ENCODE peak calls at places on chromosomes 7 and 10, in seven cellular contexts. One of them, this sample, is unnamed.

GRCh38 chr7:116554436-116554835 is 29.6 kb downstream of the CAV1 start:
- DNase-seq in GM23338: no peak
- DNase-seq in GM13977: no peak
- DNase-seq in CD4-positive, alpha-beta T cell: no peak
- DNase-seq in endodermal cell: no peak
- DNase-seq in Panc1: no peak
- DNase-seq in upper lobe of right lung: no peak
- DNase-seq in this sample: no peak

GRCh38 chr7:142866361-142867096 is 11.7 kb downstream of the EPHB6 start:
- DNase-seq in GM23338: peak; percentile 85
- DNase-seq in GM13977: no peak
- DNase-seq in CD4-positive, alpha-beta T cell: no peak
- DNase-seq in endodermal cell: peak; percentile 92
- DNase-seq in Panc1: no peak
- DNase-seq in upper lobe of right lung: no peak
- DNase-seq in this sample: peak; percentile 36

GRCh38 chr10:30781571-30782542 is 152.3 kb upstream of the LYZL2 start:
- DNase-seq in GM23338: peak; percentile 42
- DNase-seq in GM13977: no peak
- DNase-seq in CD4-positive, alpha-beta T cell: no peak
- DNase-seq in endodermal cell: peak; percentile 50
- DNase-seq in Panc1: no peak
- DNase-seq in upper lobe of right lung: no peak
- DNase-seq in this sample: no peak

GRCh38 chr10:24849051-24849450 is 103.4 kb downstream of the PRTFDC1 start:
- DNase-seq in GM23338: no peak
- DNase-seq in GM13977: no peak
- DNase-seq in CD4-positive, alpha-beta T cell: no peak
- DNase-seq in endodermal cell: no peak
- DNase-seq in Panc1: no peak
- DNase-seq in upper lobe of right lung: no peak
- DNase-seq in this sample: no peak

GRCh38 chr10:130026670-130027456 is 62.8 kb upstream of the EBF3 start:
- DNase-seq in GM23338: no peak
- DNase-seq in GM13977: no peak
- DNase-seq in CD4-positive, alpha-beta T cell: no peak
- DNase-seq in endodermal cell: no peak
- DNase-seq in Panc1: no peak
- DNase-seq in upper lobe of right lung: peak; percentile 61
- DNase-seq in this sample: no peak

GRCh38 chr7:98276241-98276761 is 5.2 kb upstream of the BRI3 start:
- DNase-seq in GM23338: no peak
- DNase-seq in GM13977: no peak
- DNase-seq in CD4-positive, alpha-beta T cell: no peak
- DNase-seq in endodermal cell: no peak
- DNase-seq in Panc1: no peak
- DNase-seq in upper lobe of right lung: no peak
- DNase-seq in this sample: peak; percentile 69

GRCh38 chr10:31650010-31650409 is 278.6 kb downstream of the ARHGAP12 start:
- DNase-seq in GM23338: no peak
- DNase-seq in GM13977: no peak
- DNase-seq in CD4-positive, alpha-beta T cell: no peak
- DNase-seq in endodermal cell: no peak
- DNase-seq in Panc1: no peak
- DNase-seq in upper lobe of right lung: no peak
- DNase-seq in this sample: peak; percentile 20

GRCh38 chr10:25083546-25084111 is 67.2 kb downstream of the THNSL1 start:
- DNase-seq in GM23338: no peak
- DNase-seq in GM13977: no peak
- DNase-seq in CD4-positive, alpha-beta T cell: no peak
- DNase-seq in endodermal cell: no peak
- DNase-seq in Panc1: no peak
- DNase-seq in upper lobe of right lung: no peak
- DNase-seq in this sample: no peak

GRCh38 chr7:158019726-158020705 is 567.6 kb downstream of the PTPRN2 start:
- DNase-seq in GM23338: no peak
- DNase-seq in GM13977: no peak
- DNase-seq in CD4-positive, alpha-beta T cell: no peak
- DNase-seq in endodermal cell: peak; percentile 24
- DNase-seq in Panc1: no peak
- DNase-seq in upper lobe of right lung: peak; percentile 47
- DNase-seq in this sample: no peak

GRCh38 chr10:121240556-121240955 is 357.7 kb downstream of the FGFR2 start:
- DNase-seq in GM23338: no peak
- DNase-seq in GM13977: no peak
- DNase-seq in CD4-positive, alpha-beta T cell: no peak
- DNase-seq in endodermal cell: no peak
- DNase-seq in Panc1: no peak
- DNase-seq in upper lobe of right lung: no peak
- DNase-seq in this sample: no peak

GRCh38 chr10:77309103-77310013 is 328.2 kb downstream of the KCNMA1 start:
- DNase-seq in GM23338: no peak
- DNase-seq in GM13977: no peak
- DNase-seq in CD4-positive, alpha-beta T cell: no peak
- DNase-seq in endodermal cell: no peak
- DNase-seq in Panc1: no peak
- DNase-seq in upper lobe of right lung: no peak
- DNase-seq in this sample: no peak

GRCh38 chr10:106467506-106467905 is 697.0 kb downstream of the SORCS1 start:
- DNase-seq in GM23338: peak; percentile 44
- DNase-seq in GM13977: no peak
- DNase-seq in CD4-positive, alpha-beta T cell: no peak
- DNase-seq in endodermal cell: peak; percentile 89
- DNase-seq in Panc1: no peak
- DNase-seq in upper lobe of right lung: no peak
- DNase-seq in this sample: no peak

GRCh38 chr10:72822342-72822986 is 71.1 kb upstream of the OIT3 start:
- DNase-seq in GM23338: no peak
- DNase-seq in GM13977: no peak
- DNase-seq in CD4-positive, alpha-beta T cell: no peak
- DNase-seq in endodermal cell: no peak
- DNase-seq in Panc1: no peak
- DNase-seq in upper lobe of right lung: no peak
- DNase-seq in this sample: no peak

GRCh38 chr7:40570218-40570617 is 435.4 kb downstream of the SUGCT start:
- DNase-seq in GM23338: peak; percentile 57
- DNase-seq in GM13977: no peak
- DNase-seq in CD4-positive, alpha-beta T cell: no peak
- DNase-seq in endodermal cell: peak; percentile 87
- DNase-seq in Panc1: no peak
- DNase-seq in upper lobe of right lung: no peak
- DNase-seq in this sample: no peak

GRCh38 chr10:12819071-12819470 is 182.4 kb downstream of the CCDC3 start:
- DNase-seq in GM23338: no peak
- DNase-seq in GM13977: no peak
- DNase-seq in CD4-positive, alpha-beta T cell: no peak
- DNase-seq in endodermal cell: peak; percentile 69
- DNase-seq in Panc1: no peak
- DNase-seq in upper lobe of right lung: no peak
- DNase-seq in this sample: no peak

GRCh38 chr10:15558136-15558535 is 161.6 kb downstream of the ITGA8 start:
- DNase-seq in GM23338: no peak
- DNase-seq in GM13977: no peak
- DNase-seq in CD4-positive, alpha-beta T cell: no peak
- DNase-seq in endodermal cell: no peak
- DNase-seq in Panc1: no peak
- DNase-seq in upper lobe of right lung: no peak
- DNase-seq in this sample: no peak

GRCh38 chr10:18214692-18215563 is 74.7 kb downstream of the CACNB2 start:
- DNase-seq in GM23338: peak; percentile 70
- DNase-seq in GM13977: peak; percentile 40
- DNase-seq in CD4-positive, alpha-beta T cell: no peak
- DNase-seq in endodermal cell: peak; percentile 84
- DNase-seq in Panc1: peak; percentile 24
- DNase-seq in upper lobe of right lung: no peak
- DNase-seq in this sample: peak; percentile 45

GRCh38 chr10:98664329-98665042 is 217.8 kb upstream of the HPS1 start:
- DNase-seq in GM23338: peak; percentile 84
- DNase-seq in GM13977: peak; percentile 43
- DNase-seq in CD4-positive, alpha-beta T cell: no peak
- DNase-seq in endodermal cell: peak; percentile 79
- DNase-seq in Panc1: peak; percentile 15
- DNase-seq in upper lobe of right lung: no peak
- DNase-seq in this sample: no peak

GRCh38 chr10:28254290-28254985 is 48.4 kb downstream of the MPP7 start:
- DNase-seq in GM23338: no peak
- DNase-seq in GM13977: no peak
- DNase-seq in CD4-positive, alpha-beta T cell: no peak
- DNase-seq in endodermal cell: no peak
- DNase-seq in Panc1: no peak
- DNase-seq in upper lobe of right lung: no peak
- DNase-seq in this sample: no peak

GRCh38 chr10:107144490-107144889 is 20.0 kb downstream of the SORCS1 start:
- DNase-seq in GM23338: peak; percentile 66
- DNase-seq in GM13977: no peak
- DNase-seq in CD4-positive, alpha-beta T cell: no peak
- DNase-seq in endodermal cell: peak; percentile 77
- DNase-seq in Panc1: no peak
- DNase-seq in upper lobe of right lung: no peak
- DNase-seq in this sample: no peak

GRCh38 chr7:149562602-149563001 is 65.0 kb upstream of the ZNF746 start:
- DNase-seq in GM23338: no peak
- DNase-seq in GM13977: no peak
- DNase-seq in CD4-positive, alpha-beta T cell: no peak
- DNase-seq in endodermal cell: no peak
- DNase-seq in Panc1: no peak
- DNase-seq in upper lobe of right lung: no peak
- DNase-seq in this sample: no peak

DNA sequence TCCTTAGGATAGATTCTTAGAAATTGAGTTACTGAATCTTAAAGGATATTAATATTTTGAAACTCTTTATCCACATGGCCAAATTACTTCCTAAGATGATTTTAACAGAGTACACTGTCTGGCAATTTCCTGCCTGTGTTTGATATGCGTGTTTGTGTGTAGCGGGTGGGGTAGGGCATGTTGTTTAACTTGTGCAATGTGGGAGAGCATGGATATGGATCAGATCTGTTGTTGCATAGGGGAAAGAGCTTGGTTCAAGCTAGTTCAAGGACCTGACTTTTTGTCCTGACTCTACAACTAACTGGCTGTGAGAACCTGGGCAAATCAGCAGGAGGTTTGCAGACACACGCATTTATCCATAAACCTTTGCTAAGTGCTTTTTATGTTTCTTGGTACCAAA is 96.4 kb upstream of the PRR15 start:
- DNase-seq in GM23338: no peak
- DNase-seq in GM13977: no peak
- DNase-seq in CD4-positive, alpha-beta T cell: no peak
- DNase-seq in endodermal cell: no peak
- DNase-seq in Panc1: no peak
- DNase-seq in upper lobe of right lung: no peak
- DNase-seq in this sample: no peak
- TF ChIP-seq CTCF in GM23338: no peak
- TF ChIP-seq CTCF in GM13977: no peak
- TF ChIP-seq CTCF in CD4-positive, alpha-beta T cell: no peak
- TF ChIP-seq CTCF in endodermal cell: no peak
- TF ChIP-seq CTCF in Panc1: no peak
- TF ChIP-seq CTCF in upper lobe of right lung: no peak
- TF ChIP-seq CTCF in this sample: no peak

DNA sequence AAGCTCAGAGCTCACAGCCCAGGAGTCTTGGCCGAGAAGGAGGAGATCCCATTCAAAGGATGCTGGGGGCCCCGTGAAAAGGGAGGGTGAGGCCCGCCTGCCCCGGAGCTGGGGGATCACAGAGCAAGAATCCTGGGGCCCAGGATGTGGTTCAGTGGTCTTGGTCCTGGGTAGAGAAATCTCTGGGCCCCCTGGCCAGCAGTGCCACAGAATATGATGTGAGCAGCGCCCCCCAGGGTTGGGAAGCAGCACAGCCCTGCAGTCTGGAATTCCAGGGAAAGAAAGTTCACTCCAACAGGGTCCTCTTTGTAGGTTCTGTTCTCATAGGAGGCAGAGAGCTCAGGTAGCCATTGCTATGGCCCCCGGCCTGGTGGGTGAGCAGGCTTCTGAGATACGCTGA is 77.6 kb upstream of the GNA12 start:
- DNase-seq in GM23338: peak; percentile 80
- DNase-seq in GM13977: no peak
- DNase-seq in CD4-positive, alpha-beta T cell: no peak
- DNase-seq in endodermal cell: peak; percentile 79
- DNase-seq in Panc1: no peak
- DNase-seq in upper lobe of right lung: no peak
- DNase-seq in this sample: no peak
- TF ChIP-seq CTCF in GM23338: peak; percentile 70
- TF ChIP-seq CTCF in GM13977: no peak
- TF ChIP-seq CTCF in CD4-positive, alpha-beta T cell: no peak
- TF ChIP-seq CTCF in endodermal cell: peak; percentile 83
- TF ChIP-seq CTCF in Panc1: no peak
- TF ChIP-seq CTCF in upper lobe of right lung: no peak
- TF ChIP-seq CTCF in this sample: peak; percentile 50

GRCh38 chr7:77800158-77800557 is 1.6 kb downstream of the PHTF2 start:
- DNase-seq in GM23338: no peak
- DNase-seq in GM13977: peak; percentile 38
- DNase-seq in CD4-positive, alpha-beta T cell: no peak
- DNase-seq in endodermal cell: no peak
- DNase-seq in Panc1: no peak
- DNase-seq in upper lobe of right lung: no peak
- DNase-seq in this sample: no peak
- TF ChIP-seq CTCF in GM23338: no peak
- TF ChIP-seq CTCF in GM13977: peak; percentile 6
- TF ChIP-seq CTCF in CD4-positive, alpha-beta T cell: no peak
- TF ChIP-seq CTCF in endodermal cell: no peak
- TF ChIP-seq CTCF in Panc1: peak; percentile 7
- TF ChIP-seq CTCF in upper lobe of right lung: no peak
- TF ChIP-seq CTCF in this sample: no peak

GRCh38 chr10:244227-244626 is 109.0 kb downstream of the ZMYND11 start:
- DNase-seq in GM23338: no peak
- DNase-seq in GM13977: no peak
- DNase-seq in CD4-positive, alpha-beta T cell: no peak
- DNase-seq in endodermal cell: no peak
- DNase-seq in Panc1: no peak
- DNase-seq in upper lobe of right lung: no peak
- DNase-seq in this sample: no peak

GRCh38 chr10:235921-236320 is 100.7 kb downstream of the ZMYND11 start:
- DNase-seq in GM23338: no peak
- DNase-seq in GM13977: no peak
- DNase-seq in CD4-positive, alpha-beta T cell: no peak
- DNase-seq in endodermal cell: no peak
- DNase-seq in Panc1: no peak
- DNase-seq in upper lobe of right lung: no peak
- DNase-seq in this sample: no peak

GRCh38 chr10:241451-241850 is 106.2 kb downstream of the ZMYND11 start:
- DNase-seq in GM23338: no peak
- DNase-seq in GM13977: no peak
- DNase-seq in CD4-positive, alpha-beta T cell: no peak
- DNase-seq in endodermal cell: no peak
- DNase-seq in Panc1: no peak
- DNase-seq in upper lobe of right lung: no peak
- DNase-seq in this sample: no peak

GRCh38 chr10:234708-235406 is 99.6 kb downstream of the ZMYND11 start:
- DNase-seq in GM23338: no peak
- DNase-seq in GM13977: no peak
- DNase-seq in CD4-positive, alpha-beta T cell: no peak
- DNase-seq in endodermal cell: no peak
- DNase-seq in Panc1: no peak
- DNase-seq in upper lobe of right lung: no peak
- DNase-seq in this sample: no peak

DNA sequence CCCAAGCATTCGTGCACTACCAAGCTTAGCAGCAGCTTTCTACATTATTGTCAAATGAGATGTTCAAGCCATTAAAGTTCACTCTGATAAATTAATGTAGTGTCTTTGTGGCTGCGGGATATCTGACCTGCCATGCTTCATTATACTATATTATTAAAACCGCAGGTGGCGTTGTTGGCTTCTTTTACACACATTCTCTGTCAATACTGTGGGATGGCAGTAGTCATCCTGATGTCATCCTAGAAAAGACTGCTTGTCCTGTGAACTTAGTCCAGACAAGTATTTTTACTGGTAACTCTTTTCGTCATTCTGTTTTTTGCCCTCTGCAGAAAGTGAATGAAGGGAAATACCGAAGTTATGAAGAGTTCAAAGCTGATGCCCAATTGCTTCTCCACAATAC is 103.9 kb downstream of the ZMYND11 start:
- DNase-seq in GM23338: no peak
- DNase-seq in GM13977: no peak
- DNase-seq in CD4-positive, alpha-beta T cell: no peak
- DNase-seq in endodermal cell: no peak
- DNase-seq in Panc1: peak; percentile 7
- DNase-seq in upper lobe of right lung: no peak
- DNase-seq in this sample: no peak
- TF ChIP-seq CTCF in GM23338: no peak
- TF ChIP-seq CTCF in GM13977: no peak
- TF ChIP-seq CTCF in CD4-positive, alpha-beta T cell: no peak
- TF ChIP-seq CTCF in endodermal cell: no peak
- TF ChIP-seq CTCF in Panc1: no peak
- TF ChIP-seq CTCF in upper lobe of right lung: no peak
- TF ChIP-seq CTCF in this sample: no peak

This sample was measured in PC-9.